ENCODE peak calls at places on chromosome 5, in four cellular contexts. N is mesendoderm, B is H1, V is IMR-90. D is an unnamed sample.
A peak's percentile ranks its signal among the peaks of the same experiment; 100 is the strongest.

GRCh38 chr5:53350408-53350807 is 130.0 kb upstream of the FST start:
- DNase-seq in N (no peak), B (no peak), V (no peak), D (no peak)

GRCh38 chr5:72141440-72142271 is 34.4 kb downstream of the MAP1B start:
- DNase-seq in N (no peak), V (peak; percentile 97), B (no peak), D (no peak)

GRCh38 chr5:34685485-34686197 is 29.5 kb downstream of the RAI14 start:
- DNase-seq in B (peak; percentile 44), V (peak; percentile 79), N (peak; percentile 89), D (no peak)

GRCh38 chr5:157915638-157916037 is 56.7 kb upstream of the CLINT1 start:
- DNase-seq in B (no peak), N (no peak), V (peak; percentile 13), D (no peak)

GRCh38 chr5:142320851-142321560 is 3.8 kb downstream of the SPRY4 start:
- DNase-seq in N (no peak), V (peak; percentile 47), B (no peak), D (peak; percentile 39)

GRCh38 chr5:171606414-171607024 is 179.1 kb upstream of the SMIM23 start:
- DNase-seq in N (no peak), B (no peak), V (peak; percentile 10), D (no peak)

GRCh38 chr5:117761190-117761589 is 1186.6 kb upstream of the SEMA6A start:
- DNase-seq in B (no peak), V (no peak), N (peak; percentile 18), D (no peak)

GRCh38 chr5:173298213-173298933 is 29.8 kb downstream of the STC2 start:
- DNase-seq in B (no peak), N (peak; percentile 60), V (no peak), D (no peak)

GRCh38 chr5:139157556-139157955 is 40.6 kb downstream of the SIL1 start:
- DNase-seq in V (no peak), N (no peak), B (no peak), D (no peak)

GRCh38 chr5:150034677-150035076 is 34.1 kb downstream of the HMGXB3 start:
- DNase-seq in N (no peak), V (peak; percentile 90), B (no peak), D (no peak)

GRCh38 chr5:155616779-155617392 is 603.3 kb downstream of the KIF4B start:
- DNase-seq in B (peak; percentile 90), V (no peak), N (peak; percentile 58), D (peak; percentile 71)

GRCh38 chr5:172904643-172905345 is 54.4 kb upstream of the RPL26L1 start:
- DNase-seq in B (no peak), V (peak; percentile 84), N (peak; percentile 93), D (peak; percentile 56)

GRCh38 chr5:67038817-67039603 is 157.6 kb downstream of the CD180 start:
- DNase-seq in B (no peak), N (peak; percentile 42), V (peak; percentile 88), D (no peak)

DNA sequence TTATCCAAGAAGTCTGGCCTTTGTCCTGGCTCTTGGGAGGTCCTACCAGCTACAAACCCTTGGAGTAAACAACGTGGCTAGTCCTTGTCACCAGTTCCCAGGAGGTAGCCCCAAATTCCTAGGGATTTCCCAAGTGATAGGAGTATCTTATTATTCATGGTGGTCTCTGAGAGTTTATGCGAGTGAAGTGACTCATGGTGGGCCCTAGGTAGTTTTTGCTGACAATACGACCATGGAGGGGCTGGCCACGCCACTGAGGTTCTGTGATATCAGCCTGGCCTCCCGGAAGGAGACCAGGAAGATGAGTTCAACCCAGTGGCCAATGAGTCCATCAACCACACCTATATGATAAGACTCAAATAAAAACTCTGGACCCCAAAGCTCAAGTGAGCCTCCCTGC is 3.6 kb upstream of the IL4 start:
- DNase-seq in N (no peak), B (no peak), V (no peak), D (no peak)
- H3K56ac ChIP-seq in N (no peak overlapping the region), B (no peak overlapping the region), V (no peak overlapping the region), D (no peak overlapping the region)

GRCh38 chr5:130627145-130627544 is 537.9 kb downstream of the HINT1 start:
- DNase-seq in B (no peak), N (no peak), V (no peak), D (no peak)
- H3K56ac ChIP-seq in B (no peak overlapping the region), N (no peak overlapping the region), V (no peak overlapping the region), D (no peak overlapping the region)

GRCh38 chr5:178201927-178202235 is 2.5 kb upstream of the HNRNPAB start:
- DNase-seq in B (no peak), N (no peak), V (no peak), D (peak; percentile 18)
- H3K56ac ChIP-seq in B (no peak overlapping the region), N (no peak overlapping the region), V (no peak overlapping the region), D (no peak overlapping the region)

DNA sequence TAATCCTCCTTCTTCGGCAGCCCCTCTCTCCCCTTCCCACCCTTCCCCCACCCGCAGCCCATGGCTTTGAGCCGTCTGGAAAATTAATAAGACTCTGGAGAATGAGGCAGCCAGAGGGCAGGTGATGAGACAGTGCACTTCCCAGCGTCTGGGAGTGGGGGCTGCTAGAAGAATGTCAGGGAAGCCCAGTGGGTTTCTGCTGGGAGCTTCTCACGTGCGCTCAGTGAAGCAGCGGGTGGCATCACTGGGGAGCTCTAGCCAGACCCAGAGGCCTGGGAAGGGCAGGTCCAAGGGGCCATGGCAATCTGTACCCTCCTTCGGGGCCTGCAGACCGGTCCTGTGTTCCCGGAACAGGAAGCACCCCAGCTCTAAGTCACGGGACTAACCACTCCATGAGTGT is 164.9 kb upstream of the OTULINL start:
- DNase-seq in B (no peak), N (peak; percentile 62), V (no peak), D (no peak)
- H3K56ac ChIP-seq in B (no peak overlapping the region), N (no peak overlapping the region), V (no peak overlapping the region), D (no peak overlapping the region)

GRCh38 chr5:73529081-73529480 is 30.8 kb downstream of the BTF3 start:
- DNase-seq in N (no peak), V (no peak), B (no peak), D (no peak)
- H3K56ac ChIP-seq in N (no peak overlapping the region), V (no peak overlapping the region), B (no peak overlapping the region), D (no peak overlapping the region)

GRCh38 chr5:44664711-44665100 is 144.0 kb upstream of the MRPS30 start:
- DNase-seq in B (no peak), N (no peak), V (no peak), D (no peak)
- H3K56ac ChIP-seq in B (no peak overlapping the region), N (no peak overlapping the region), V (no peak overlapping the region), D (no peak overlapping the region)

GRCh38 chr5:38692346-38692745 is 135.9 kb upstream of the LIFR start:
- DNase-seq in B (no peak), N (no peak), V (no peak), D (no peak)

GRCh38 chr5:38697013-38697412 is 140.6 kb upstream of the LIFR start:
- DNase-seq in B (no peak), V (no peak), N (peak; percentile 93), D (no peak)

GRCh38 chr5:38692780-38693507 is 136.5 kb upstream of the LIFR start:
- DNase-seq in B (no peak), V (no peak), N (no peak), D (no peak)

DNA sequence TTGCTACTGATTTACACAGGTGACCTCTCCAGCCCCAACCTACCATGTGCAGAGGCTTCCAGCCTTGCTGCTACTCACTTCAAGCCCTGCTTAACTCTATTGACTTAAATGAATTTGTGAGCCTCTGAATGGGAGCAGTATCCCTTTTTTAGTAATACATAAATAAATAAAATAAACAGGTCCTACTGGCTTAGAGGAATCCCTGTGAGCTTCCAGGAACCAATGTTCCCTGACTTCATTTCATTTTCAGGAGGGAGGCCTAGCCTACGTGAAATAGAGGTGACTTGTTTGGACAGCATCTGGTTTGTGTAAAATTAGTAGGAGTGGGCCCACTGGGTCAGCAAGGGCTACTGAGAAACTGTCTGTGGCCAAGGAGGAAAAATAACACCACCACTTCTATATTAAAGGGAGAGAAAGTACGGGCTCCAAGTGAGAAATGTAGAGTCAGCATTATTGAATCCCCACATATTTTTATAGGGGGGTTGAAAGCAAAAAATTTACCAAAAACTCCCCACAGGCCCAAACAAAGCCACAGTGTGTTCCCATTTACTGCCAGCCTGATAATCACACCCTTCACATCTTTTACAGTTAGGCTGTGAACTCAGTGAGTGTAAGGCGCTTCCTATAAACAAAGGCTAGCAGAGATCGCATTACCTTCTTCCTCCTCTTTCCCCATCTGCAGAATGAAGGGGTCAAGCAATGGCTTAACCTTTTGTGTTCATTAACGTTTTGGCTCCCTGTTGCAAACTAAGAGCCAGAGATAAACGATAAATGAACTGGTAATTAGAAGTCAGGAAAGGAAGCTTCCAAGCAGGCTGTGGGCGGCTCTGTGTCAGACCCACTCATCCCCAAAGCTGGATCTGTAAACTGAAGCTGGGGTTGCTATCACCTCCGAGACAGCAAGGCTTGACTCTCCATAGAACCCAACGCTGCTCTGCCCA is 138.8 kb upstream of the LIFR start:
- DNase-seq in V (no peak), N (peak; percentile 73), B (no peak), D (no peak)
- H3K56ac ChIP-seq in V (no peak overlapping the region), N (peak overlapping the region; percentile 50), B (no peak overlapping the region), D (no peak overlapping the region)

GRCh38 chr5:99331061-99331460 is 402.3 kb upstream of the CHD1 start:
- DNase-seq in B (no peak), N (no peak), V (no peak), D (no peak)

DNA sequence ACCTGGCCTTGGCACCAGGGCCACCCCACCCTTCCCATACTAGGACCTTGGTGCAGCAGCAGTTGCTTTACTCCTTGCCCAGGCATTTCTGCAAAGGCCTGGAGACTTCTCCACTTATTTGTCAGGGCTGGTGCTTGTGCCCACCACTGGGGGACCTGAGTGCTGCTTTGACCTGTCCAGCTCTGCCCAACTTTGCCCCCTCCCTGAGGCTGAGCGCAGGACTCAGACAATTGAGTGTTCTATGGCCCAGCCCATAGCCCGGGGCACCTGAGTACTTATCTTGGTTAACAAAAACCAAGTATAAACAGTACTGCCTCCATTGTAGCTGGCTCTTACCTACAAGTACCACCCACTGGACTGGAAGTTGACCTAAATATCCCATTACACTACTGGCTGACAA is 406.1 kb upstream of the CHD1 start:
- DNase-seq in V (no peak), B (no peak), N (no peak), D (no peak)
- H3K56ac ChIP-seq in V (no peak overlapping the region), B (no peak overlapping the region), N (no peak overlapping the region), D (no peak overlapping the region)